ENCODE peak calls at places on chromosomes 4 and X, in nine cellular contexts. P is OCI-LY7; H is H54; Q is AG08395; Z is KG1; B is endothelial cell; K is NCI-H2107; S is left colon; T is activated CD4-positive, CD25-positive, alpha-beta regulatory T cell. W is an unnamed sample.

GRCh38 chrX:28189011-28189410 is 207.8 kb upstream of the DCAF8L1 start:
- DNase-seq in P (no peak), H (no peak), Q (no peak), Z (no peak), B (no peak), K (no peak), S (no peak), T (no peak), W (peak)

GRCh38 chr4:139872274-139872673 is 206.7 kb downstream of the MGST2 start:
- DNase-seq in P (no peak), H (peak), Q (peak), Z (peak), B (no peak), K (no peak), S (no peak), T (no peak), W (no peak)

GRCh38 chrX:107825698-107826285 is at the start of gene MID2:
- DNase-seq in P (no peak), H (peak), Q (peak), Z (no peak), B (peak), K (peak), S (peak), T (peak), W (peak)

GRCh38 chrX:135477576-135477975 is 42.9 kb upstream of the INTS6L start:
- DNase-seq in P (peak), H (peak), Q (peak), Z (no peak), B (peak), K (peak), S (peak), T (peak), W (peak)

GRCh38 chrX:150683536-150684146 is 9.6 kb upstream of the MTMR1 start:
- DNase-seq in P (peak), H (no peak), Q (peak), Z (peak), B (peak), K (no peak), S (no peak), T (no peak), W (peak)

GRCh38 chrX:65750674-65751469 is 83.4 kb downstream of the MSN start:
- DNase-seq in P (no peak), H (no peak), Q (no peak), Z (peak), B (no peak), K (no peak), S (no peak), T (no peak), W (no peak)

GRCh38 chr4:153622778-153623240 is 61.3 kb upstream of the TLR2 start:
- DNase-seq in P (no peak), H (no peak), Q (no peak), Z (no peak), B (no peak), K (no peak), S (no peak), T (no peak), W (no peak)

GRCh38 chr4:48370260-48371134 is 29.2 kb downstream of the SLAIN2 start:
- DNase-seq in P (no peak), H (no peak), Q (no peak), Z (no peak), B (no peak), K (peak), S (no peak), T (no peak), W (no peak)

GRCh38 chrX:68113837-68114572 is 319.3 kb downstream of the OPHN1 start:
- DNase-seq in P (no peak), H (no peak), Q (no peak), Z (no peak), B (no peak), K (no peak), S (no peak), T (no peak), W (no peak)

GRCh38 chr4:24063771-24064170 is 173.9 kb upstream of the PPARGC1A start:
- DNase-seq in P (no peak), H (no peak), Q (no peak), Z (no peak), B (no peak), K (peak), S (no peak), T (no peak), W (no peak)

GRCh38 chr4:12488672-12489071 is 995.5 kb downstream of the RAB28 start:
- DNase-seq in P (no peak), H (no peak), Q (no peak), Z (no peak), B (no peak), K (no peak), S (no peak), T (no peak), W (no peak)

W was measured in A549.